ENCODE peak calls at places on chromosomes 2 and 18, in five cellular contexts. N is GM23338, T is GM23248, L is DND-41, P is neural progenitor cell. S is an unnamed sample.

GRCh38 chr18:49814147-49814499 is 790 bp upstream of the ACAA2 start:
- DNase-seq in N (peak), T (peak), L (no peak), P (peak), S (peak)

GRCh38 chr2:191155608-191156071 is 4.8 kb upstream of the STAT4 start:
- DNase-seq in N (no peak), T (peak), L (peak), P (no peak), S (peak)

GRCh38 chr2:183530333-183530901 is 406.2 kb downstream of the NUP35 start:
- DNase-seq in N (no peak), T (no peak), L (no peak), P (no peak), S (no peak)

GRCh38 chr2:8402222-8402621 is 279.6 kb upstream of the ID2 start:
- DNase-seq in N (no peak), T (no peak), L (no peak), P (no peak), S (no peak)

GRCh38 chr2:145631561-145631960 is 1111.6 kb upstream of the ZEB2 start:
- DNase-seq in N (no peak), T (peak), L (no peak), P (no peak), S (no peak)

GRCh38 chr2:80530442-80531064 is 226.0 kb upstream of the LRRTM1 start:
- DNase-seq in N (no peak), T (no peak), L (no peak), P (no peak), S (no peak)

GRCh38 chr2:241010531-241011295 is 12.3 kb downstream of the SNED1 start:
- DNase-seq in N (no peak), T (no peak), L (no peak), P (no peak), S (no peak)

GRCh38 chr2:67503066-67503795 is 106.1 kb downstream of the ETAA1 start:
- DNase-seq in N (no peak), T (peak), L (no peak), P (no peak), S (no peak)

GRCh38 chr2:234300393-234300792 is 196.5 kb downstream of the ARL4C start:
- DNase-seq in N (no peak), T (no peak), L (no peak), P (no peak), S (no peak)

GRCh38 chr2:182068811-182069210 is 83.2 kb downstream of the PPP1R1C start:
- DNase-seq in N (peak), T (peak), L (no peak), P (no peak), S (peak)

GRCh38 chr2:232611559-232612218 is 21.7 kb upstream of the EFHD1 start:
- DNase-seq in N (peak), T (peak), L (peak), P (peak), S (peak)

GRCh38 chr18:48902856-48903601 is 47.7 kb downstream of the SMAD7 start:
- DNase-seq in N (no peak), T (peak), L (no peak), P (no peak), S (no peak)

GRCh38 chr2:127567351-127567854 is 31.9 kb downstream of the MYO7B start:
- DNase-seq in N (no peak), T (no peak), L (no peak), P (no peak), S (no peak)

GRCh38 chr18:67199993-67200617 is 316.4 kb downstream of the DSEL start:
- DNase-seq in N (peak), T (peak), L (no peak), P (peak), S (peak)

GRCh38 chr2:197286805-197287595 is 23.6 kb downstream of the ANKRD44 start:
- DNase-seq in N (no peak), T (peak), L (no peak), P (no peak), S (peak)

GRCh38 chr18:56532176-56532840 is 106.1 kb downstream of the TXNL1 start:
- DNase-seq in N (no peak), T (peak), L (no peak), P (no peak), S (no peak)

DNA sequence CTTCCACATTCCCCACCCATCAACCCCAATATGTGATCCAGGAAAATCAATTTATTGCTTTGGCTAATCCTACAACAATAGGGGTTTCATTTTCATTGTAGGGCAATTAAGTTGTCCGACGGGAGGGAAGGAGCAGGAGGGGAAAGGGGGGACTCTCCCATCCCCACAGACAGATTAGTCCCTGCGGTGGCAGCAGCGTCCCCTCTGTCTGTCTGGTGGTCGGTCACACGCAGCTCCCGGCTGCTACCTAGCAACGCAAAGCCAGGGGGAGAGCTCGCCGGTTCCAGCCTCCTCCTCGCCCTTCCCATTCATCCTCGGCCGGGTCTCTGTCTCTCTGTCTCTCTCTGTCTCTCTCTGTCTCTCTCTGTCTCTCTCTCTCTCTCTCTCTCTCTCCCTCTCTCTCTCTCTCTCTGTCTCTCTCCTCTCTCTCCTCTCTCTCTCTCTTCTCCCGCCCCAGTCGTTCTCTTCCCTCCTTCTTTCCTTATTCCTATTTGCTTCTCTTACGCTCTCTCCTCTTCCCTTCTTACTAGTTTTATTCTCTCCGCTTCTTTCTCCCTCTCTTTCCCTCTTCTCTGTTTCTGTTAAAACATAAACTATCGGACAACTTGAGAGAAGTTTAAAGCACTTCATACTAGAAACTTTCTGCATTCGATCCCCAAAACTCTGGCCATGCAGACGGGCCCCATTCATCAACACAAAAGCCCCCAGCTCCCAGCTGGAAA is 1.2 kb downstream of the LRP2 start:
- DNase-seq in N (peak), T (peak), L (no peak), P (peak), S (no peak)
- TF ChIP-seq EZH2 in N (no peak), T (peak), L (no peak), P (no peak), S (peak)

GRCh38 chr18:3726241-3726951 is 276.4 kb downstream of the TGIF1 start:
- DNase-seq in N (no peak), T (no peak), L (no peak), P (no peak), S (no peak)
- H3K4me3 ChIP-seq in N (no peak), T (no peak), L (no peak), P (no peak), S (no peak)

GRCh38 chr2:25129901-25130520 is 38.4 kb downstream of the POMC start:
- DNase-seq in N (no peak), T (no peak), L (no peak), P (no peak), S (no peak)

GRCh38 chr2:25132693-25133092 is 35.7 kb downstream of the POMC start:
- DNase-seq in N (no peak), T (no peak), L (no peak), P (no peak), S (no peak)

GRCh38 chr2:25132296-25132630 is 36.1 kb downstream of the POMC start:
- DNase-seq in N (no peak), T (no peak), L (no peak), P (peak), S (no peak)

GRCh38 chr2:25131253-25131566 is 37.2 kb downstream of the POMC start:
- DNase-seq in N (no peak), T (no peak), L (no peak), P (no peak), S (no peak)

DNA sequence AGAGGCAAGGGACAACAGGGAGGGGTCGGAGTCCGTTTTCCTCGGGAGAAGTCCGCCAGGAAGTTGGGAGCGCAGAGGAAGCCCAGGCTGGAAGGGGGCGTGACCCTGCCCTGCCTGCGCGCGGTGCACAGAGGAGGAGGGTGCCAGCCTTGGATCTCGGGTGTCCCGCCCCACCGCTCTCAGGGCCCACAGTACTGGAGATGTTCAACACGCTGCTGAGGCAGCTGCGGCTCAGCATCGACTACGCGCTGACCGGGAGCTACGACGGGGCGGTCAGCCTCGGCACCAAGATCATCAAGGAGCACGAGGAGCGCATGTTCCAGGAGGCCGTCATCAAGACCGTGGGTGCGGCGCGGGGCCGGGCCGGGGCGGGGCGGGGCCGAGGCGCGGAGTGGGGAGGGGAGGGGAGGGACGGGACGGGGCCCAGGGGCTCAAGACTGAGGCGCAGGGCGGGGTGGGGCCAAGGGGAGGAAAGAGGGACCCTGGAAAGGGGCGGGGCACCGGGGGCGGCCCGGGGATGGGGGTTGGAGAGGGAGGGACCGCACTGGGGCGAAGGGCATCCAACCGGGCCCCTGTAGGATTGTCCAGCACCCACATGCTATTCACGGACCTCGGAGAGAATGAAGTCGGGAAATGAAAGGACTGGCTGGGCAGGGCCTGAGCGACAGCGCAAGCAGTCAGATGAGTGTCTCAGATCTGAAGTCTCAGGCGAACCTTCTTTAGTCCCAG is 36.6 kb downstream of the POMC start:
- DNase-seq in N (peak), T (peak), L (no peak), P (peak), S (no peak)
- TF ChIP-seq EZH2 in N (no peak), T (no peak), L (no peak), P (no peak), S (no peak)

GRCh38 chr2:39696838-39697237 is 31.1 kb downstream of the TMEM178A start:
- DNase-seq in N (no peak), T (peak), L (no peak), P (no peak), S (peak)

GRCh38 chr2:39704540-39704939 is 38.8 kb downstream of the TMEM178A start:
- DNase-seq in N (no peak), T (no peak), L (no peak), P (no peak), S (no peak)

GRCh38 chr2:39703473-39703872 is 37.8 kb downstream of the TMEM178A start:
- DNase-seq in N (no peak), T (no peak), L (no peak), P (no peak), S (no peak)

GRCh38 chr2:39697480-39697879 is 31.8 kb downstream of the TMEM178A start:
- DNase-seq in N (no peak), T (no peak), L (no peak), P (no peak), S (peak)

DNA sequence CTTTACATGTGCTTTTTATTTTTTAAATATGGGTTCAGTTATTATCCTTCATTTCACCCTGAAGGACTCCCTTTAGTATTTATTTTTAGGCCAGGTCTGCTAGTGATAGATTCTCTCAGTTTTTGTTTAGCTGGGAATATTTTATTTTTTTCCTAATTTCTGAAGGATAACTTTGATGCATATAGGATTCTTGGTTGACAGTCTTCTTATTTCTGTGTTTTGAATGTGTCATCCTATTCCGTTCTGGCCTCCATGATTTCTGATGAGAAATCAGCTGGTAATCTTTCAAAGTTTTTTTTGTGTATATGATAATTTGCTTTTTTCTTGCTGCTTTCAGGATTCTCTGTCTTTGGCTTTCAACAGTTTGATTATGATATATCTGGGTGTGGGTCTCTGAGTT is 35.4 kb downstream of the TMEM178A start:
- DNase-seq in N (no peak), T (no peak), L (no peak), P (no peak), S (no peak)
- H3K4me3 ChIP-seq in N (no peak), T (no peak), L (no peak), P (no peak), S (no peak)

S was measured in A673.